ENCODE peak calls at places on chromosomes 4 and X, in four cellular contexts. Z is endothelial cell, B is gastrocnemius medialis, D is HL-60. W is an unnamed sample.

GRCh38 chrX:84161641-84162040 is 26.4 kb downstream of the RPS6KA6 start:
- DNase-seq in Z (no peak), B (no peak), D (no peak), W (no peak)

GRCh38 chr4:165612936-165613335 is 234.1 kb downstream of the CPE start:
- DNase-seq in Z (no peak), D (no peak), B (no peak), W (no peak)

GRCh38 chr4:16199132-16199531 is 27.1 kb downstream of the TAPT1 start:
- DNase-seq in D (no peak), Z (no peak), B (no peak), W (no peak)

GRCh38 chr4:1447676-1448588 is 41.7 kb upstream of the NKX1-1 start:
- DNase-seq in B (no peak), D (no peak), Z (no peak), W (no peak)

GRCh38 chr4:11037637-11038036 is 353.1 kb upstream of the CLNK start:
- DNase-seq in B (no peak), D (no peak), Z (no peak), W (no peak)

GRCh38 chrX:48490661-48491060 is 14.7 kb downstream of the FTSJ1 start:
- DNase-seq in Z (no peak), B (no peak), D (no peak), W (no peak)

GRCh38 chrX:41875142-41875541 is 48.2 kb downstream of the CASK start:
- DNase-seq in Z (no peak), D (no peak), B (no peak), W (no peak)

GRCh38 chr4:113636877-113637276 is 124.7 kb downstream of the CAMK2D start:
- DNase-seq in D (peak), B (no peak), Z (no peak), W (no peak)

GRCh38 chrX:20362268-20363002 is 95.7 kb upstream of the RPS6KA3 start:
- DNase-seq in B (no peak), Z (no peak), D (no peak), W (no peak)

GRCh38 chrX:119502727-119503483 is 34.7 kb downstream of the SLC25A5 start:
- DNase-seq in B (no peak), D (no peak), Z (no peak), W (no peak)

GRCh38 chrX:115040417-115040816 is 23.0 kb upstream of the IL13RA2 start:
- DNase-seq in B (no peak), D (no peak), Z (no peak), W (no peak)

GRCh38 chrX:108224727-108225455 is 133.3 kb downstream of the ATG4A start:
- DNase-seq in Z (peak), D (no peak), B (no peak), W (peak)

GRCh38 chrX:110322603-110323002 is 4.7 kb upstream of the AMMECR1 start:
- DNase-seq in B (no peak), D (no peak), Z (no peak), W (no peak)

GRCh38 chr4:152997771-152998487 is 61.8 kb downstream of the FHDC1 start:
- DNase-seq in Z (no peak), D (no peak), B (no peak), W (no peak)

GRCh38 chrX:13646154-13646549 is 6.8 kb upstream of the TCEANC start:
- DNase-seq in Z (peak), B (no peak), D (no peak), W (no peak)

GRCh38 chr4:93334003-93334402 is 494.6 kb upstream of the ATOH1 start:
- DNase-seq in D (no peak), Z (no peak), B (no peak), W (no peak)

GRCh38 chr4:67696061-67696460 is 4.9 kb downstream of the UBA6 start:
- DNase-seq in B (no peak), D (no peak), Z (no peak), W (no peak)

GRCh38 chr4:98484031-98484430 is 174.4 kb downstream of the TSPAN5 start:
- DNase-seq in D (no peak), B (no peak), Z (no peak), W (no peak)

GRCh38 chrX:125003746-125004446 is 315.8 kb upstream of the TEX13C start:
- DNase-seq in Z (no peak), D (no peak), B (no peak), W (no peak)

GRCh38 chr4:135365065-135365464 is 1163.5 kb upstream of the PABPC4L start:
- DNase-seq in D (no peak), B (no peak), Z (no peak), W (no peak)

GRCh38 chr4:8547108-8547911 is 32.9 kb upstream of the GPR78 start:
- DNase-seq in B (no peak), D (no peak), Z (peak), W (no peak)

GRCh38 chr4:86977621-86978184 is 42.9 kb downstream of the AFF1 start:
- DNase-seq in Z (no peak), D (no peak), B (no peak), W (no peak)

GRCh38 chrX:154486396-154487207 is at the start of gene UBL4A:
- DNase-seq in Z (peak), B (no peak), D (peak), W (peak)

GRCh38 chrX:20712811-20713210 is 446.1 kb upstream of the RPS6KA3 start:
- DNase-seq in Z (no peak), B (no peak), D (no peak), W (no peak)

GRCh38 chr4:5307928-5308327 is 256.6 kb downstream of the STK32B start:
- DNase-seq in B (no peak), Z (no peak), D (no peak), W (no peak)

GRCh38 chr4:8228319-8229250 is 29.5 kb downstream of the SH3TC1 start:
- DNase-seq in D (peak), Z (no peak), B (peak), W (no peak)

GRCh38 chr4:76311896-76312331 is 5.4 kb downstream of the STBD1 start:
- DNase-seq in D (peak), Z (no peak), B (peak), W (no peak)

GRCh38 chr4:141933978-141934377 is 297.6 kb downstream of the IL15 start:
- DNase-seq in Z (no peak), D (no peak), B (no peak), W (no peak)

GRCh38 chr4:7978907-7979651 is 39.4 kb upstream of the AFAP1 start:
- DNase-seq in B (no peak), Z (no peak), D (no peak), W (no peak)

GRCh38 chrX:120514236-120514635 is 45.1 kb upstream of the LAMP2 start:
- DNase-seq in Z (peak), B (no peak), D (no peak), W (no peak)

GRCh38 chrX:21657318-21658151 is 595 bp downstream of the KLHL34 start:
- DNase-seq in D (no peak), B (peak), Z (no peak), W (no peak)

GRCh38 chr4:16140520-16141249 is 56.9 kb upstream of the PROM1 start:
- DNase-seq in B (no peak), Z (no peak), D (no peak), W (no peak)

GRCh38 chrX:46837543-46838481 is 969 bp downstream of the RP2 start:
- DNase-seq in B (no peak), D (no peak), Z (no peak), W (no peak)

GRCh38 chrX:135432881-135433521 is 11.3 kb downstream of the SMIM10L2A start:
- DNase-seq in D (no peak), B (no peak), Z (no peak), W (no peak)

GRCh38 chr4:37601527-37601926 is 84.6 kb downstream of the RELL1 start:
- DNase-seq in Z (no peak), B (no peak), D (peak), W (no peak)

GRCh38 chrX:40201486-40201885 is 103.7 kb upstream of the BCOR start:
- DNase-seq in B (no peak), Z (no peak), D (no peak), W (no peak)

GRCh38 chrX:105451426-105451825 is 230.9 kb upstream of the TEX13A start:
- DNase-seq in B (no peak), Z (no peak), D (no peak), W (no peak)

GRCh38 chrX:71941771-71942170 is 31.1 kb downstream of the NHSL2 start:
- DNase-seq in Z (no peak), B (no peak), D (no peak), W (no peak)

GRCh38 chr4:106609917-106610316 is 241.3 kb upstream of the GIMD1 start:
- DNase-seq in B (no peak), Z (no peak), D (no peak), W (no peak)

GRCh38 chrX:63930140-63930539 is 145.1 kb upstream of the ARHGEF9 start:
- DNase-seq in Z (peak), D (no peak), B (no peak), W (no peak)
- TF ChIP-seq CTCF in Z (peak), D (peak), B (no peak), W (no peak)

GRCh38 chr4:146342600-146343192 is 128.4 kb downstream of the REELD1 start:
- DNase-seq in Z (peak), B (no peak), D (no peak), W (no peak)
- TF ChIP-seq CTCF in Z (peak), B (no peak), D (no peak), W (peak)

DNA sequence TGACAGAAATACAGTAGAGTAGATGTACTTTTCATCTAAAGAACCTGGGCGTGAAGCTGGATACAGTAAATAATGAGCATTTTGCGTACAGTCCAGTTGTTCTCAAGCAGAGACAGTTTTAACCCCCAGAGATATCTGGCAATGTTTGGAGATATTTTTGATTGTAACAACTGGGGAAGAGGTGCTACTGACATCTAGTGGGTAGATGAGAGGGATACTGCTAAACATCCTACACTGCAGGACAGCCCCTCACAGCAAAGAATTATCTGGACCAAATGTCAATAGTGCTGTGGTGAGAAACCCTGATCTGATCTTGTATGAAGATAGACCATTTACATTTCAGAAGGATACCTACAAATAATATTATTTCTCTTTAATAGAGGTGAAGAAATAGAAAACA is 200.2 kb upstream of the FAM47A start:
- DNase-seq in B (no peak), Z (no peak), D (no peak), W (no peak)
- TF ChIP-seq CTCF in B (no peak), Z (no peak), D (no peak), W (peak)

GRCh38 chr4:6892190-6892908 is 17.3 kb upstream of the TBC1D14 start:
- DNase-seq in B (peak), D (peak), Z (no peak), W (no peak)
- TF ChIP-seq CTCF in B (no peak), D (no peak), Z (no peak), W (peak)

GRCh38 chr4:180949825-180950224 is 1293.4 kb upstream of the TENM3 start:
- DNase-seq in B (no peak), Z (no peak), D (no peak), W (no peak)

GRCh38 chr4:180951312-180951711 is 1291.9 kb upstream of the TENM3 start:
- DNase-seq in D (no peak), B (no peak), Z (no peak), W (no peak)

GRCh38 chr4:180946188-180946587 is 1297.0 kb upstream of the TENM3 start:
- DNase-seq in B (no peak), D (no peak), Z (no peak), W (no peak)

GRCh38 chr4:180950377-180950776 is 1292.8 kb upstream of the TENM3 start:
- DNase-seq in B (no peak), D (no peak), Z (no peak), W (no peak)

GRCh38 chr4:180947421-180947820 is 1295.8 kb upstream of the TENM3 start:
- DNase-seq in D (no peak), Z (no peak), B (no peak), W (no peak)
- TF ChIP-seq CTCF in D (no peak), Z (no peak), B (no peak), W (no peak)